ENCODE peak calls at places on chromosome 14, in six cellular contexts. G, Q, T, N, C and W are unnamed samples.

GRCh38 chr14:77265187-77265515 is 5.9 kb downstream of the NGB start:
- DNase-seq in Q (no peak), G (no peak), C (no peak), N (no peak), T (no peak), W (no peak)

GRCh38 chr14:64541971-64542838 is 1.7 kb downstream of the HSPA2 start:
- DNase-seq in C (no peak), N (no peak), G (no peak), Q (no peak), T (no peak), W (no peak)

GRCh38 chr14:35196571-35196970 is 74.2 kb downstream of the PRORP start:
- DNase-seq in G (no peak), N (no peak), T (no peak), Q (no peak), C (no peak), W (no peak)

GRCh38 chr14:75306917-75307699 is 28.5 kb downstream of the FOS start:
- DNase-seq in G (no peak), Q (no peak), C (no peak), N (no peak), T (no peak), W (no peak)

GRCh38 chr14:75431011-75431410 is 3.2 kb downstream of the JDP2 start:
- DNase-seq in T (no peak), N (no peak), G (no peak), Q (no peak), C (no peak), W (no peak)

GRCh38 chr14:105894125-105894977 is 368.0 kb downstream of the TMEM121 start:
- DNase-seq in C (peak), Q (no peak), N (no peak), T (no peak), G (no peak), W (peak)

GRCh38 chr14:49446801-49447200 is 139.4 kb downstream of the RPS29 start:
- DNase-seq in C (no peak), Q (no peak), G (no peak), N (no peak), T (no peak), W (no peak)

GRCh38 chr14:78697341-78697740 is 527.2 kb downstream of the NRXN3 start:
- DNase-seq in Q (peak), T (peak), C (no peak), N (no peak), G (no peak), W (no peak)

GRCh38 chr14:41925409-41925808 is 318.7 kb downstream of the LRFN5 start:
- DNase-seq in N (no peak), Q (no peak), T (no peak), C (no peak), G (no peak), W (no peak)

GRCh38 chr14:105533811-105534498 is 7.6 kb downstream of the TMEM121 start:
- DNase-seq in T (no peak), N (no peak), C (no peak), G (no peak), Q (no peak), W (no peak)

GRCh38 chr14:88168498-88169165 is 154.4 kb downstream of the KCNK10 start:
- DNase-seq in G (peak), Q (no peak), T (peak), C (no peak), N (peak), W (peak)

GRCh38 chr14:76761198-76761848 is at the start of gene VASH1:
- DNase-seq in G (peak), T (peak), C (peak), Q (peak), N (peak), W (peak)

GRCh38 chr14:25108959-25109358 is 59.0 kb upstream of the STXBP6 start:
- DNase-seq in G (no peak), C (no peak), Q (peak), N (peak), T (no peak), W (no peak)

GRCh38 chr14:48454887-48455286 is 779.5 kb upstream of the MDGA2 start:
- DNase-seq in N (no peak), Q (no peak), G (no peak), C (no peak), T (no peak), W (no peak)

GRCh38 chr14:75254381-75254821 is 24.2 kb upstream of the FOS start:
- DNase-seq in G (no peak), T (no peak), Q (no peak), N (peak), C (peak), W (no peak)

GRCh38 chr14:34122081-34122480 is 171.2 kb upstream of the EGLN3 start:
- DNase-seq in C (no peak), Q (no peak), N (no peak), G (no peak), T (no peak), W (no peak)

GRCh38 chr14:96979611-96980074 is 182.5 kb downstream of the VRK1 start:
- DNase-seq in C (no peak), T (no peak), N (no peak), G (no peak), Q (no peak), W (no peak)

GRCh38 chr14:74571901-74572828 is 39.9 kb downstream of the LTBP2 start:
- DNase-seq in G (no peak), T (peak), N (no peak), C (peak), Q (peak), W (no peak)

GRCh38 chr14:90514015-90514398 is 117.2 kb downstream of the CALM1 start:
- DNase-seq in Q (no peak), C (no peak), T (no peak), G (no peak), N (no peak), W (no peak)

GRCh38 chr14:101584049-101584859 is 23.0 kb downstream of the DIO3 start:
- DNase-seq in N (no peak), G (no peak), T (peak), C (no peak), Q (no peak), W (no peak)

GRCh38 chr14:22606380-22606779 is 8.3 kb downstream of the ABHD4 start:
- DNase-seq in T (no peak), G (no peak), C (no peak), Q (no peak), N (no peak), W (no peak)

GRCh38 chr14:74712499-74713394 is at the start of the genes AREL1 and FCF1:
- DNase-seq in G (peak), C (peak), N (peak), Q (peak), T (peak), W (peak)

GRCh38 chr14:58866386-58866785 is 228.6 kb downstream of the DACT1 start:
- DNase-seq in T (peak), C (no peak), Q (no peak), G (no peak), N (no peak), W (no peak)

GRCh38 chr14:75280831-75281690 is 2.4 kb downstream of the FOS start:
- DNase-seq in T (no peak), Q (no peak), C (no peak), G (no peak), N (no peak), W (peak)

GRCh38 chr14:89625988-89626806 is 209.2 kb upstream of the FOXN3 start:
- DNase-seq in C (no peak), T (no peak), Q (no peak), G (no peak), N (no peak), W (peak)

GRCh38 chr14:103710771-103711392 is 4.4 kb downstream of the XRCC3 start:
- DNase-seq in N (no peak), Q (no peak), T (no peak), C (no peak), G (no peak), W (no peak)

GRCh38 chr14:22781606-22782000 is 15.1 kb downstream of the OXA1L start:
- DNase-seq in N (no peak), G (no peak), C (no peak), Q (peak), T (peak), W (no peak)

GRCh38 chr14:80862983-80863382 is 78.6 kb downstream of the CEP128 start:
- DNase-seq in C (no peak), Q (no peak), N (no peak), G (no peak), T (no peak), W (no peak)
- TF ChIP-seq CTCF in C (no peak), Q (peak), N (no peak), G (no peak), T (peak), W (no peak)

DNA sequence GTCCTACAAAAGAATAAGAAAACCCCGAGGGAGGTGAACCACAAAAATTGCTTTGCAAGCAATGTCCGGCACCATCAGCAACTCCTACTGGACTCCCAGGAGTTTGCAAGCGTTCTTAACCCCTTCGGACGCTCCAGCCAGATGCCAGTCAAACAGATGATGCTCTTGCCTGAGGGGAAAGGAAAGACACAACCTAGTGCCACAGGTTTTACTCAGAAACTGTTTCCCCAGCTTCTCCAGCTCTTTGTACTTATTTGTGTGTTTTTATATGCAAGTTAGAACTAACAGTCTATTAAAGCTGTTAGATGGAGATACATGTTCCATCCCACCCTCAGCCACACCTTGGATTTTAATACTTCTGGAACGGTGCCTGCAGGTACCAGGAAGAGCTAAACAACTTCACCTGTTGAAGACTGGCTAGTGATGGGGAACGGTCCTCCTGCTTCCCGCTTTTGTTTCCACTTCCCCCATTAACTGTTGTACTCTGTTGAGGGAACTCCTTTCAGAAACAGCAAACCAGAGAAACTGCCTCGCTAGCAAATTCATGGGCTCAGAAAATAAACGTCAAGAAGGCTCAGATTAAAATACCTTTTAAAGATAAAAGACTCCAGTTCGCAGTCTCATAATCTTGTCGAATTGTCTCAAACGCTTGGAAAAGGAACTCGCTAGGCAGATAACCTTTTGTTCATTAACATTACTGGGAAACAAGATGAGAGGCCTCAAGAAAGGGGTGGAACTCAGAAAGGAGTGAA is 1.1 kb upstream of the FERMT2 start:
- DNase-seq in C (peak), T (peak), G (no peak), Q (peak), N (peak), W (no peak)
- TF ChIP-seq CTCF in C (peak), T (peak), G (no peak), Q (peak), N (peak), W (no peak)

GRCh38 chr14:61296707-61297502 is 15.8 kb upstream of the TMEM30B start:
- DNase-seq in G (no peak), T (peak), C (no peak), Q (peak), N (no peak), W (no peak)
- TF ChIP-seq CTCF in G (peak), T (peak), C (peak), Q (peak), N (peak), W (peak)

GRCh38 chr14:99232406-99233214 is 39.4 kb downstream of the BCL11B start:
- DNase-seq in N (no peak), C (no peak), Q (no peak), G (no peak), T (no peak), W (no peak)

GRCh38 chr14:99231181-99231849 is 40.7 kb downstream of the BCL11B start:
- DNase-seq in T (no peak), Q (no peak), N (no peak), C (no peak), G (no peak), W (no peak)

GRCh38 chr14:99231850-99232401 is 40.1 kb downstream of the BCL11B start:
- DNase-seq in C (no peak), N (no peak), T (no peak), G (no peak), Q (peak), W (no peak)

GRCh38 chr14:99229654-99230215 is 42.3 kb downstream of the BCL11B start:
- DNase-seq in T (no peak), Q (peak), C (no peak), G (no peak), N (no peak), W (peak)

GRCh38 chr14:99230271-99231141 is 41.5 kb downstream of the BCL11B start:
- DNase-seq in C (no peak), G (peak), T (no peak), N (no peak), Q (no peak), W (peak)
- TF ChIP-seq CTCF in C (no peak), G (peak), T (peak), N (no peak), Q (no peak), W (no peak)

GRCh38 chr14:28780843-28781503 is 14.4 kb downstream of the FOXG1 start:
- DNase-seq in Q (no peak), N (no peak), G (no peak), C (no peak), T (no peak), W (no peak)

GRCh38 chr14:28779416-28779941 is 12.9 kb downstream of the FOXG1 start:
- DNase-seq in G (no peak), N (no peak), C (no peak), Q (no peak), T (no peak), W (no peak)

GRCh38 chr14:28777773-28778606 is 11.4 kb downstream of the FOXG1 start:
- DNase-seq in C (no peak), N (no peak), T (no peak), Q (no peak), G (no peak), W (no peak)

GRCh38 chr14:28776482-28777266 is 10.1 kb downstream of the FOXG1 start:
- DNase-seq in G (no peak), Q (no peak), T (no peak), C (no peak), N (no peak), W (no peak)

DNA sequence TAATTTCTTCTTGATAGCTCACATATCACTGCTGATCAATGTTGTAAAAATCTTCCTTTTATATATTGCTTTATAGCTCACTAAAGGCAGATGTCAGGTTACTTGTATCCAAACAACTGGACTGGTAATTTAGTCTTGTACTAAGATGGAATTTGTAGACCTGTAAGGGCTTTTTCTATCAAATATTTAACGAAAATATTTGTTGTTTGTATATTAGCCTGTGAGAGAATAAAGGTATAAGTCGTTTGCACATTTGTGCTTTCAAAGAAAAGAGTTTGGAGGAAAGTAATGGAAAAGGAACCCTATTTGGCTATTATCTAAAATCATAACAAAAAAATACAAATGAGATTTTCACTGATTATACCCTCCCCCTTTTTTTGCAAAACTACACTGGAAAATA is 12.1 kb downstream of the FOXG1 start:
- DNase-seq in T (no peak), G (no peak), Q (no peak), N (no peak), C (no peak), W (no peak)
- TF ChIP-seq CTCF in T (no peak), G (no peak), Q (no peak), N (no peak), C (no peak), W (no peak)

GRCh38 chr14:92783813-92784431 is 10.2 kb upstream of the GOLGA5 start:
- DNase-seq in N (no peak), G (no peak), T (peak), Q (peak), C (peak), W (no peak)

GRCh38 chr14:92789457-92790089 is 4.5 kb upstream of the GOLGA5 start:
- DNase-seq in N (no peak), T (no peak), Q (no peak), G (no peak), C (no peak), W (no peak)

GRCh38 chr14:92786427-92786756 is 7.7 kb upstream of the GOLGA5 start:
- DNase-seq in Q (no peak), G (no peak), C (no peak), T (no peak), N (no peak), W (no peak)

GRCh38 chr14:92787554-92787953 is 6.6 kb upstream of the GOLGA5 start:
- DNase-seq in G (no peak), C (no peak), Q (no peak), N (no peak), T (no peak), W (no peak)

DNA sequence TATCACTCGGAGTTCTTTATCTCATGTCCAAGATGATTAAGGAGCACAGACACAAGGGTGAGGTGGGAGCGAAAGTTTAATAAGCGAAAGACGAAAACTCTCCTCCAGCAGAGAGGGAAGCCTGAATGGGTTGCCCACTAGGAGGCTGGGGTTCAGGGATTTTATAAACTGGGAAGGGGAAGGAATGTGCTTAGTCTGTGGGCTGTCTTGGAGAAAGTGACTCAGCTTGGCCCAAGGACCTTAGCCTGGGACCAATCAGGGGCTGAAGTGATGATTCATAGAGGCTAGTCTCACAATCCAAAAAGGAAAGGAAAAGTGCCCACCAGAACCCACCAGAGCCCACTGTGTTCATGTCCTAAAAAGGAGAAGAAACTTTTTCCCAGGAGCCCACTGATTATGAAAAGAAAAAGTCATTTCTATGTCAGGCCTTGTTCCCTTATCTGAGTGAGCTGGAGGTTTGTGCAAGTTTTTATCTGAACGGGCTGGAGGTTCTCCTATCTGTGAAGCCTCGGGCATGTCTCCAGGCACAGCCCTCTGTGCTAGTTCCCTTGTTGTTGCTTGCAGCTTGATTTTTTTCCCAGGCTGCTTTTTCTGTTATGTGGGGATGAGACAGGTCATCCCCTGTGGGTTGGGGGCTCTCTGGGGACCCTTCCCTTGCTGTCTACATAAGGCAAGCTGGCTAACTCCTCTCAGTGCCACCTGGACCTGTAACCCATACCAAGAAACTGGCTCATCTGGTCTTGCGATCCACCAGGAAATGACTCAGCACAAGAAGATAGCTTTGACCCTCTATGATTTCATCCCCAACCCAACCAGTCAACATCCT is 8.3 kb upstream of the GOLGA5 start:
- DNase-seq in G (no peak), C (no peak), N (peak), Q (peak), T (peak), W (no peak)
- TF ChIP-seq CTCF in G (no peak), C (no peak), N (no peak), Q (peak), T (peak), W (no peak)

GRCh38 chr14:56846970-56847928 is 37.0 kb upstream of the OTX2 start:
- DNase-seq in N (no peak), Q (no peak), C (no peak), T (no peak), G (no peak), W (no peak)

GRCh38 chr14:56841611-56842010 is 31.3 kb upstream of the OTX2 start:
- DNase-seq in Q (no peak), N (no peak), T (no peak), C (no peak), G (no peak), W (no peak)

GRCh38 chr14:56840221-56840620 is 29.9 kb upstream of the OTX2 start:
- DNase-seq in N (no peak), G (no peak), T (no peak), Q (no peak), C (no peak), W (no peak)

DNA sequence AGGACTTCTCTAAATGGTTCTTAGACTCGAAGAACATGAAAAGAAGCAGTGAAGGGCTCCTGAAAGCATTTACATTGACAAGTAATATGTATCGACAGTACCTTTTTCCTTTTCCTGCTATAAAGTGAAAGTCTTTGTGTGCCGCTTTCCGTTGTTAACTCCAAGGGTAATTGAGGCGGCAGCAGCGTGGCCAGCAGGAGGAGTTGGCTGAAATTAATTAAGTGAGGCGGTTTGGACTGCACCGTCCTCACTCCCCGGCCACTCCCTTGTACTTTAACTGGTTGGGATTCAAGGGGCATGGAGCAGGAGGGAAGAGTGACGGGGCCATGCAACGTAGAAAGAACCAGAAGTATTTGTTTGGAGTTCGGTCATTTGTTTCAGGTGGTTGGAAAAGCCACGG is 34.3 kb upstream of the OTX2 start:
- DNase-seq in Q (no peak), N (no peak), T (no peak), C (no peak), G (no peak), W (no peak)
- TF ChIP-seq CTCF in Q (no peak), N (no peak), T (no peak), C (no peak), G (no peak), W (no peak)